ENCODE peak calls at places on chromosomes 1 and 21, in eight cellular contexts. U, B, G, R, M, H, S and E are unnamed samples.
A peak's percentile ranks its signal among the peaks of the same experiment; 100 is the strongest.

GRCh38 chr21:15122241-15122640 is 57.4 kb upstream of the NRIP1 start:
- DNase-seq in M (no peak), R (no peak), H (no peak), U (no peak), B (no peak), S (no peak), G (no peak), E (no peak)

GRCh38 chr1:113141650-113142473 is 68.9 kb downstream of the LRIG2 start:
- DNase-seq in G (no peak), U (peak; percentile 70), H (no peak), S (peak; percentile 62), B (no peak), M (peak; percentile 40), R (peak; percentile 66), E (no peak)

GRCh38 chr1:59815892-59816291 is 1.1 kb downstream of the HOOK1 start:
- DNase-seq in H (no peak), M (no peak), B (no peak), G (no peak), U (no peak), R (no peak), S (no peak), E (no peak)

GRCh38 chr1:218346391-218347204 is 1.5 kb downstream of the TGFB2 start:
- DNase-seq in R (peak; percentile 52), U (peak; percentile 37), M (peak; percentile 39), S (peak; percentile 62), H (no peak), G (no peak), B (peak; percentile 26), E (peak; percentile 22)

GRCh38 chr1:156498447-156499193 is 2.0 kb downstream of the MEF2D start:
- DNase-seq in H (no peak), S (peak; percentile 61), G (no peak), M (no peak), R (peak; percentile 57), B (peak; percentile 68), U (peak; percentile 72), E (peak; percentile 21)

GRCh38 chr1:232767381-232768074 is 37.7 kb upstream of the MAP10 start:
- DNase-seq in S (peak; percentile 59), R (peak; percentile 75), M (peak; percentile 50), U (peak; percentile 74), H (no peak), B (no peak), G (no peak), E (no peak)

GRCh38 chr1:25676488-25676887 is 59.9 kb downstream of the MAN1C1 start:
- DNase-seq in G (no peak), H (no peak), M (peak; percentile 74), U (peak; percentile 46), R (peak; percentile 42), S (no peak), B (no peak), E (no peak)

GRCh38 chr1:79353224-79353623 is 346.7 kb upstream of the ADGRL4 start:
- DNase-seq in H (no peak), R (peak; percentile 87), B (no peak), G (no peak), S (peak; percentile 42), M (peak; percentile 76), U (peak; percentile 74), E (peak; percentile 56)

GRCh38 chr1:101050869-101051268 is 25.3 kb upstream of the DPH5 start:
- DNase-seq in B (no peak), R (no peak), U (no peak), H (no peak), G (no peak), S (no peak), M (no peak), E (no peak)

GRCh38 chr1:240539700-240540414 is 72.1 kb downstream of the GREM2 start:
- DNase-seq in H (no peak), U (no peak), G (no peak), R (no peak), B (no peak), M (no peak), S (no peak), E (no peak)

GRCh38 chr1:172680733-172681275 is 21.9 kb downstream of the FASLG start:
- DNase-seq in U (no peak), B (no peak), S (no peak), G (no peak), R (no peak), H (no peak), M (no peak), E (no peak)

GRCh38 chr1:225882699-225883615 is 777 bp upstream of the TMEM63A start:
- DNase-seq in M (peak; percentile 46), S (peak; percentile 77), B (peak; percentile 68), H (no peak), G (no peak), U (peak; percentile 23), R (peak; percentile 61), E (peak; percentile 19)

GRCh38 chr1:219938706-219939105 is 10.3 kb upstream of the SLC30A10 start:
- DNase-seq in M (no peak), B (no peak), R (no peak), H (no peak), S (peak; percentile 17), U (peak; percentile 51), G (no peak), E (no peak)

GRCh38 chr1:22132517-22133235 is 10.2 kb downstream of the WNT4 start:
- DNase-seq in H (no peak), U (peak; percentile 71), S (peak; percentile 78), B (no peak), M (peak; percentile 26), R (peak; percentile 61), G (no peak), E (no peak)

GRCh38 chr1:93692983-93693591 is 11.4 kb upstream of the BCAR3 start:
- DNase-seq in H (no peak), M (no peak), B (no peak), S (peak; percentile 73), R (peak; percentile 51), U (peak; percentile 90), G (no peak), E (no peak)

GRCh38 chr1:55670331-55671082 is 455.3 kb upstream of the USP24 start:
- DNase-seq in S (peak; percentile 52), B (no peak), R (peak; percentile 26), H (no peak), G (no peak), M (no peak), U (peak; percentile 23), E (no peak)

GRCh38 chr1:110594466-110595076 is 11.6 kb downstream of the KCNA2 start:
- DNase-seq in G (no peak), H (no peak), R (no peak), U (no peak), S (no peak), M (no peak), B (no peak), E (no peak)

GRCh38 chr1:69076631-69077030 is 491.1 kb upstream of the LRRC7 start:
- DNase-seq in H (no peak), B (no peak), R (no peak), U (no peak), S (no peak), G (no peak), M (no peak), E (peak; percentile 48)

GRCh38 chr1:6271554-6271953 is 10.7 kb upstream of the GPR153 start:
- DNase-seq in R (no peak), G (no peak), H (no peak), U (no peak), S (no peak), M (peak; percentile 85), B (no peak), E (no peak)
- H3K4me1 ChIP-seq in R (peaks cover 23% of the 10 kb centered on the region), G (peaks cover 23% of the 10 kb centered on the region), H (no peaks in the 10 kb centered on the region), U (peaks cover 23% of the 10 kb centered on the region), S (peaks cover 12% of the 10 kb centered on the region), M (peaks cover 59% of the 10 kb centered on the region), B (no peaks in the 10 kb centered on the region), E (no peaks in the 10 kb centered on the region)

DNA sequence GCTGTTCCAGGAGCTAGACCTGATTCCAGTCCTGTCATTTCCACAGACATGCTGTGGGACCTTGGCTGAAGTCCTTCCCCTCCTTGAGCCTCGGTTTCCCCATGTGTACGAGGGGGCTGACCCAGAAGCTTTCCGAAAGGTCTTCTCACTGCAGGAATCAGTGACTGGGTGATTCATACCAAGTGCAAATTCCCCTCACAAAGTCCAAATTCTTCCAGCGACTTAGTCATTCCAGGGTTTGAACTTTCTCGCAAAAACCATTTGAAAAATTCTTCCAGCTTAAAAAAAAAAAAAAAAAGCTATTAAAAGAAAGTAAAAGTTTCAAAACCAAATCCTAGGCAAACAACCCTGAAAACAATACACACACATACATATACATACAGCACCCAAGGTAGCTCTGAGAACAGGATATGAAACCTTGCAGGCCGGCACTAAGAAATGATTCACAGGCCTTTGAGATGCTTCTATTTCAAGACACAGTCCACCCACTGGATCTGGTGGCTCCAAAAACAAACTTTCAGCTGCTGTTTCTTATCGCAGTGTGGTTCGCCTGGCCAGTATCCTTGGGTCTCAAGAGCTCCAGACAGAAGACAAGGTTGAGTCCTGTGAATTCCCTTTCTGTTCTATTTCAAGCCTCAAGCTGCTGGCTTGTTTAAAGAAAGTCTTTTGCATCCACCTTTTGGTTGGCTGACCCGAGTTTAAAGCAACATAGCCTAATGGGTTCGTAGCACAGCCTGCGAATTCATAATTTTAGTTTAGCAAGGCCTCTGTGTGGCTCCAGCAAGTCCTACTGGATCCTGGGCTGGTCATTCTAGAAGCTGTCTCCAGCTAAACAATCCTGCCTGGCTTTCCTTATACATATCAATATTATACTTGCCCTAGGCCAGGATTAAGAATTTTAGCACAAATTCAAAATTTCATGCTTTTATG is 18.0 kb upstream of the ID3 start:
- DNase-seq in H (no peak), M (no peak), G (no peak), B (no peak), U (peak; percentile 95), S (peak; percentile 84), R (peak; percentile 93), E (no peak)
- H3K4me3 ChIP-seq in H (no peak overlapping the region), M (no peak overlapping the region), G (no peak overlapping the region), B (peak overlapping the region; percentile 4), U (peak overlapping the region; percentile 12), S (peak overlapping the region; percentile 67), R (peak overlapping the region; percentile 17), E (no peak overlapping the region)

DNA sequence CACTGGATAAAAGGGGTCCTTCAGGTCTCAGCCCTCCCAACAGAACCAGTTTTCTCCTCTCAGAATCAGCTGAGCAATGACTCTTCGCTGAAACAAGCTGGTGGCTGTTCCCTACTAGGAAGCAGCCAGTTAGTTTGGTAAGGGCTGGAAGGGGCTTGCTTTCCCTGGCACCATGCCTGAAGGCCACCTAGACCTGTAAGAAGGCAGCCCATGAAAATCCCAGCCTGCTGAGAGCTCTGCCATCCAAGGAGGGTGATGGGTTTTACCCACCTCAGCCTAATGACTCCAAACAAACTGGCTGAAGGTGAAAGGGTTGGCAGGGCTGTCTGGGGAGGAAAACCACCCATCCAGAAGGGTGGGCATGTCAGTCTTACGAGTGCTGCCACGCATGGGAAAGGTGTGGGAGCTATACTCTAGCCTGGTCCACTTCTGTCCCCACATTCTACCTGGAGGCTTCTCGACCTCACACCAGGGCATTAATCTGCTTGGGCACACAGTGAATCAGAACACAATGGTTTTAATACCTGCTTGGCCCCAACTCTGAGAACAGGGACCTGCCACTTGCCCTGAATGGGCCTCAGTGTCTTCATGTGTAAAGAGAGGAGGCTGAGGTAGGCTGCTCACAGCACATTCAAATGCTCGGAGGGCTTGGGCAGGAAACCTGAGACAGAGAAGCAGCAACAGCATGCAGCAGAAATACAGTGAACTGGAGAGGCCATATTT is 53.1 kb downstream of the CD46 start:
- DNase-seq in M (no peak), U (no peak), R (no peak), H (no peak), S (no peak), G (no peak), B (no peak), E (no peak)
- H3K4me1 ChIP-seq in M (no peaks in the 10 kb centered on the region), U (peaks cover 9% of the 10 kb centered on the region), R (peaks cover 15% of the 10 kb centered on the region), H (peaks cover 18% of the 10 kb centered on the region), S (peaks cover 35% of the 10 kb centered on the region), G (peaks cover 61% of the 10 kb centered on the region), B (peaks cover 55% of the 10 kb centered on the region), E (peaks cover 7% of the 10 kb centered on the region)

DNA sequence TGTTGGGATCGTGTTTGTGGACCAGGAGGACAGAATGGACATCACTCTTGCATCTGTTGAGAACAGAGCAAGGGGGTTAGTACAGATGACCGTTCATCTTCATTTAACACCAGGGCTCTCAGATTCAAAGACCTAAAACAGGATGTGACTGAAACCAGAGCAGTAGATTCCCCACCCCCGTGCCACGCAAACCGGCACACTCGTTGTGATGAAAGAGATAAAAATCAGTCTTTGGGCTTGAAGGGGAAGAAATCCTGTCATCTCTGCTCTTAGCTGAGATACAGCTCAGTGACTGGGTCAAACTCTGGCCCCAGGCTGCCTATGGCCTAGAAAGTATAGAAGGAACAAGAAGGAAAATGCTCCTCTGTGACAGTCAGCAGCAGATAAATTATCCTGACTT is 146.2 kb upstream of the KRTAP19-8 start:
- DNase-seq in H (peak; percentile 56), R (no peak), G (no peak), M (no peak), S (no peak), B (no peak), U (no peak), E (no peak)
- H3K4me3 ChIP-seq in H (peak overlapping the region; percentile 52), R (no peak overlapping the region), G (no peak overlapping the region), M (no peak overlapping the region), S (no peak overlapping the region), B (no peak overlapping the region), U (no peak overlapping the region), E (no peak overlapping the region)